ENCODE peak calls at places on chromosomes 13 and 19, in five cellular contexts. F, U, G, X and H are unnamed samples. For H3K36me3, the result is how much of the 10 kb centered on the place peaks cover.

GRCh38 chr19:37334179-37335071 is 36.5 kb upstream of the ZNF527 start:
- DNase-seq in G (peak), U (peak), X (peak), F (peak), H (peak)

GRCh38 chr13:104132849-104133248 is 1066.6 kb upstream of the SLC10A2 start:
- DNase-seq in X (peak), G (no peak), U (no peak), F (no peak), H (no peak)

GRCh38 chr13:22800726-22801401 is 379.9 kb upstream of the SGCG start:
- DNase-seq in F (peak), G (no peak), U (no peak), X (no peak), H (peak)

GRCh38 chr19:33507021-33507956 is 14.3 kb downstream of the PEPD start:
- DNase-seq in F (peak), G (no peak), U (peak), X (no peak), H (no peak)

GRCh38 chr13:89279374-89279773 is 1608.2 kb downstream of the SLITRK5 start:
- DNase-seq in G (no peak), X (no peak), U (no peak), F (peak), H (no peak)

GRCh38 chr19:49689133-49690072 is at the start of gene ADM5:
- DNase-seq in F (no peak), X (peak), U (peak), G (peak), H (peak)

GRCh38 chr13:23748109-23748508 is 141.1 kb downstream of the MIPEP start:
- DNase-seq in G (no peak), F (no peak), X (no peak), U (no peak), H (no peak)

GRCh38 chr13:110311721-110312668 is 4.9 kb downstream of the COL4A2 start:
- DNase-seq in X (no peak), U (no peak), G (no peak), F (no peak), H (no peak)

GRCh38 chr13:75938811-75939525 is 302.8 kb downstream of the LMO7 start:
- DNase-seq in U (no peak), X (no peak), F (no peak), G (no peak), H (no peak)

GRCh38 chr19:43798546-43799409 is 3.5 kb downstream of the LYPD5 start:
- DNase-seq in U (peak), X (peak), F (no peak), G (peak), H (no peak)

GRCh38 chr13:40484981-40485380 is 181.5 kb downstream of the FOXO1 start:
- DNase-seq in F (no peak), G (no peak), U (no peak), X (no peak), H (no peak)

GRCh38 chr19:15177269-15178116 is 23.3 kb downstream of the NOTCH3 start:
- DNase-seq in G (peak), F (peak), U (peak), X (peak), H (peak)
- H3K36me3 ChIP-seq in G (under half), F (under half), U (under half), X (under half), H (under half)

DNA sequence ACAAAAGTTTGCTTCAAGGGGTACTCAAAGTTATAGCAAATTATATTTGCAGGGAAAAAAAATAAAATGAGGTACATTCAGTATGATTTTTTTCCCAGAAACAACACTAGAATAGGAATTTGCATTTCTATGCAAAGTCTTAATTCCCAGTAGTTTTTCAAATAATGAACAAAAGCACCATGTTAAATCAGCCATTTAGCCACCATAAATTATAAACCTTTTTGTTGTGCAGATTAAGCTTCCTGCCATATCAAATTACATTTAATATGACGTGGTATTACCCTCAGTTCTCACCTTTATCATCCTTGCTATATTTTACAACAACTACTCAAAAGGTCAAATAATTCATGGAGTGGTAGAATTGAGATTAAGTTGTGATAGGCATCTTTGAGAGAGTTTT is 136.6 kb upstream of the FRY start:
- DNase-seq in U (no peak), G (no peak), X (no peak), F (no peak), H (no peak)
- TF ChIP-seq CTCF in U (no peak), G (no peak), X (no peak), F (no peak), H (no peak)

GRCh38 chr19:47134533-47134932 is 3.9 kb downstream of the SAE1 start:
- DNase-seq in U (no peak), F (no peak), X (no peak), G (no peak), H (no peak)

GRCh38 chr19:47130589-47131168 is at the start of gene SAE1:
- DNase-seq in U (peak), X (peak), G (peak), F (peak), H (peak)

GRCh38 chr19:47130120-47130588 is 481 bp upstream of the SAE1 start:
- DNase-seq in X (no peak), F (no peak), U (no peak), G (no peak), H (no peak)

GRCh38 chr19:47133021-47133471 is 2.4 kb downstream of the SAE1 start:
- DNase-seq in U (no peak), G (no peak), X (no peak), F (no peak), H (no peak)

DNA sequence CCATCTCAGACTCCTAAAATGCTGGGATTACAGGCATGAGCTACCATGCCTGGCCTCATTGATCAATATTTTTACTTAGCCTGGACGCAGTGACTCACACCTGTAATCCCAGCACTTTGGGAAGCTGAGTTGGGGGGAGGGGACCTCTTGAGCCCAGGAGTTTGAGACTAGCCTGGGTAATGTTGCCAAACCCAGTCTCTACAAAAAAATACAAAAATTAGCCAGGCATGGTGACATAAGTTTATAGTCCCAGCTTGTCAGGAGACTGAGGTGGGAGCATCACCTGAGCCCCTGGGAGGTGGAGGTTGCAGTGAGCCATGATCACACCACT is 1.9 kb downstream of the SAE1 start:
- DNase-seq in F (no peak), U (no peak), X (no peak), G (no peak), H (no peak)
- H3K36me3 ChIP-seq in F (under half), U (under half), X (under half), G (under half), H (under half)

GRCh38 chr19:35140898-35141626 is 2.0 kb upstream of the FXYD7 start:
- DNase-seq in U (peak), X (peak), G (peak), F (peak), H (peak)
- TF ChIP-seq CTCF in U (peak), X (peak), G (no peak), F (peak), H (peak)

GRCh38 chr19:10805075-10805757 is 30.8 kb downstream of the TMED1 start:
- DNase-seq in U (no peak), X (no peak), G (no peak), F (no peak), H (no peak)
- H3K36me3 ChIP-seq in U (half or more), X (under half), G (under half), F (under half), H (half or more)

GRCh38 chr19:29679598-29680210 is 14.4 kb downstream of the PLEKHF1 start:
- DNase-seq in X (no peak), F (no peak), G (no peak), U (peak), H (no peak)
- TF ChIP-seq CTCF in X (no peak), F (no peak), G (no peak), U (no peak), H (no peak)

DNA sequence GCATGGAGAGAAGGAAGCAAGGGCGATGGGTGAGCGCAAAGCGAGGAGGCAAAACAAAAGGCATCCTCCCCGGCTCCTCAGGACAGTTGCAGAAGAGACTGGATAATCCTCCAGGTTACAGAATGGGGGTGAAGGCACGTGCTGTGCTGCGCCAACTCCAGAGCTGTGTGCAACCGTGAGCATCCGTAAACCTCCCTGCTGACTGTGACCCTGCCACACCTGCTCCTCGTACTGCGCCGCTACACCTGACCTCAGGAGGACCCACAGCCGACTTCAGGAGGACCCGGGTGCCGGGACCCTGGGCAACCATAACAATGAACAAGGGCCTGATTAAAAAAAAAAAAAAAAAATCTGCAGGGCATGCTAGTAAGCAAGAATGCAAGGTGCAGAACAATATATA is 68.7 kb downstream of the SLC7A1 start:
- DNase-seq in U (no peak), F (no peak), X (no peak), G (no peak), H (no peak)
- H3K36me3 ChIP-seq in U (half or more), F (under half), X (under half), G (under half), H (under half)

DNA sequence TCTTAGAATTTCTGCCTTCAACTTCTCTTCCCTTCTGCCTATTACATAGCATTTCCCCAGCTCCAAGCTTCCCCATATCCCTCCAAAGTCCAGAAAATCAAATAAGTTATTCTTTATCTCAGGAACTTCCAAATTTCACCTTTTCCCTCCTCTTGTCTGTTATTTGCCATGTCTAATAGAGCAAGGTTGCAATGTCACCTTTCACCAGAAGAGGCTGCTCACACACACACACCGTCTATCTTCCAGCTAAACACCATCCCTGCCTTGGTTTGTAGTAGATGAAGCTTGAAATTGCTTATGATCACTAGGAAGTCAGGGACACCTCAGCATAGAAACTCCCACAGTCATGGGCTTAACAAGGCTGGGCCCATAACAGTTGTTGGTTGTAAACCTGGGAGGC is 48.4 kb downstream of the ZNRF4 start:
- DNase-seq in G (no peak), U (no peak), F (no peak), X (no peak), H (no peak)
- TF ChIP-seq CTCF in G (no peak), U (no peak), F (no peak), X (peak), H (no peak)

GRCh38 chr19:42297034-42297433 is 4.9 kb upstream of the PRR19 start:
- DNase-seq in U (no peak), G (no peak), X (no peak), F (no peak), H (no peak)

GRCh38 chr19:42293966-42294365 is 8.0 kb upstream of the PRR19 start:
- DNase-seq in X (no peak), F (no peak), G (no peak), U (no peak), H (no peak)

GRCh38 chr19:42295831-42296525 is 6.0 kb upstream of the PRR19 start:
- DNase-seq in F (peak), G (peak), X (peak), U (peak), H (peak)

GRCh38 chr19:42294471-42295137 is 7.3 kb upstream of the PRR19 start:
- DNase-seq in F (no peak), X (no peak), G (no peak), U (no peak), H (no peak)

DNA sequence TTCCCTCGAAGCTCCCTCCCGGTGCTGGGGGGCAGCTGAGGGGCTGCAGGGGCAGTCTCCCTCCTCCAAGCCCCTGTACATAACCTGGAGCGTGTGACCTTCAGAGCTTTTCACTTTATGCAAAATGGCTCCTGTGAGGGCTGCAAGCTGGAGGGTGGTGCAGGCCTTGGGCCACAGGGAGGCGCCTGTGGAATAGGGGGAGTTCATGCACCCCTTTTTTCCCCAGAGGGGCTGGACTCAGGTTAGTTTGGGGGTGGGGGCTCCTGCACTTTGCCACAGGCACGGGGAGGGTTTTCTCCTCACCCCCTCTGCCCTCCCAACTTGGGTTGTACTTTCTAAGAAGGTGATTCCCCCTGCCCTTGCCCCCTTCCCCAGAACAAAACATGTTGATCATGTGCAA is 6.6 kb upstream of the PRR19 start:
- DNase-seq in F (no peak), U (no peak), X (no peak), G (no peak), H (no peak)
- H3K36me3 ChIP-seq in F (under half), U (under half), X (under half), G (under half), H (under half)

DNA sequence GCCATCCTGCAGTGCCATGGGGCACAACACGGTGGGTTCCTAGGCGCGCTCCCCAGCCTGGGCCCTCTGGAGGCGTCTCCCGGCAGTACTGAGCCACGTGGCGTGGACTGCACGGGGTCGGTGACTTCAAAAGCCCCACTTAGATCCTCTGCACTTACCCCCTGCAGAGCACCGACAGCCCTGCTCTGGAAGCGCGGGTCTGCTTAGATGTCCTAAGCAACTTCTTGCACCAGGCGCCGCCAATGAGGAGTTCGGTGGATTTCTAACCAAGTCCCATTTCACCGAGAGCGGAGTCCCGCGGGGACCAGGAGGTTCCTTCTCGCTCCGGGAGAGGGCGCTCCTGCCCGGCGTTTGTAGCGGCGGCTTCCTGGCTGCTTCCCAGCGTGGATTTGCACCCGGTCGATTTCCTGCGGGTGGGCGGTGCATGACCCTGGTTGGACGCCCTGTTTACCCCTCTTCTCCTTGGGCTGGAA is 25.2 kb upstream of the ZNF845 start:
- DNase-seq in U (no peak), G (no peak), F (no peak), X (peak), H (peak)
- TF ChIP-seq CTCF in U (no peak), G (peak), F (peak), X (peak), H (peak)